ENCODE peak calls at places on chromosome X, in five cellular contexts. One of them, this sample, is unnamed.
A peak's percentile ranks its signal among the peaks of the same experiment; 100 is the strongest.

GRCh38 chrX:84487365-84488353 is 14.6 kb downstream of the HDX start:
- DNase-seq in glutamatergic neuron: no peak
- DNase-seq in AG20443: no peak
- DNase-seq in activated T-helper 9 cell treated with anti-CD3 and anti-CD28 coated beads, Interleukin-2, amount 50 U/mL, for 16 hours: no peak
- DNase-seq in nephron progenitor cell: no peak
- DNase-seq in this sample: no peak

GRCh38 chrX:119041175-119041574 is 31.6 kb upstream of the CT47C1 start:
- DNase-seq in glutamatergic neuron: no peak
- DNase-seq in AG20443: peak; percentile 69
- DNase-seq in activated T-helper 9 cell treated with anti-CD3 and anti-CD28 coated beads, Interleukin-2, amount 50 U/mL, for 16 hours: no peak
- DNase-seq in nephron progenitor cell: no peak
- DNase-seq in this sample: peak; percentile 87

GRCh38 chrX:79259073-79259689 is 108.0 kb downstream of the ITM2A start:
- DNase-seq in glutamatergic neuron: no peak
- DNase-seq in AG20443: no peak
- DNase-seq in activated T-helper 9 cell treated with anti-CD3 and anti-CD28 coated beads, Interleukin-2, amount 50 U/mL, for 16 hours: peak; percentile 13
- DNase-seq in nephron progenitor cell: no peak
- DNase-seq in this sample: no peak

GRCh38 chrX:68090266-68090665 is 343.0 kb downstream of the OPHN1 start:
- DNase-seq in glutamatergic neuron: no peak
- DNase-seq in AG20443: no peak
- DNase-seq in activated T-helper 9 cell treated with anti-CD3 and anti-CD28 coated beads, Interleukin-2, amount 50 U/mL, for 16 hours: no peak
- DNase-seq in nephron progenitor cell: no peak
- DNase-seq in this sample: no peak

GRCh38 chrX:66004928-66005831 is 34.7 kb downstream of the VSIG4 start:
- DNase-seq in glutamatergic neuron: no peak
- DNase-seq in AG20443: no peak
- DNase-seq in activated T-helper 9 cell treated with anti-CD3 and anti-CD28 coated beads, Interleukin-2, amount 50 U/mL, for 16 hours: no peak
- DNase-seq in nephron progenitor cell: no peak
- DNase-seq in this sample: no peak

GRCh38 chrX:107628662-107629532 is 587 bp downstream of the PRPS1 start:
- DNase-seq in glutamatergic neuron: peak; percentile 18
- DNase-seq in AG20443: peak; percentile 21
- DNase-seq in activated T-helper 9 cell treated with anti-CD3 and anti-CD28 coated beads, Interleukin-2, amount 50 U/mL, for 16 hours: peak; percentile 16
- DNase-seq in nephron progenitor cell: peak; percentile 15
- DNase-seq in this sample: no peak

GRCh38 chrX:2498781-2499302 is 1.9 kb downstream of the DHRSX start:
- DNase-seq in glutamatergic neuron: no peak
- DNase-seq in AG20443: no peak
- DNase-seq in activated T-helper 9 cell treated with anti-CD3 and anti-CD28 coated beads, Interleukin-2, amount 50 U/mL, for 16 hours: no peak
- DNase-seq in nephron progenitor cell: peak; percentile 35
- DNase-seq in this sample: no peak

GRCh38 chrX:128897611-128898010 is 625.7 kb downstream of the SMARCA1 start:
- DNase-seq in glutamatergic neuron: no peak
- DNase-seq in AG20443: no peak
- DNase-seq in activated T-helper 9 cell treated with anti-CD3 and anti-CD28 coated beads, Interleukin-2, amount 50 U/mL, for 16 hours: no peak
- DNase-seq in nephron progenitor cell: no peak
- DNase-seq in this sample: no peak

GRCh38 chrX:48470833-48471118 is 716 bp upstream of the SLC38A5 start:
- DNase-seq in glutamatergic neuron: no peak
- DNase-seq in AG20443: no peak
- DNase-seq in activated T-helper 9 cell treated with anti-CD3 and anti-CD28 coated beads, Interleukin-2, amount 50 U/mL, for 16 hours: no peak
- DNase-seq in nephron progenitor cell: no peak
- DNase-seq in this sample: no peak

GRCh38 chrX:24204331-24204730 is 54.8 kb downstream of the ZFX start:
- DNase-seq in glutamatergic neuron: no peak
- DNase-seq in AG20443: peak; percentile 15
- DNase-seq in activated T-helper 9 cell treated with anti-CD3 and anti-CD28 coated beads, Interleukin-2, amount 50 U/mL, for 16 hours: no peak
- DNase-seq in nephron progenitor cell: no peak
- DNase-seq in this sample: no peak

GRCh38 chrX:40109288-40110008 is 11.7 kb upstream of the BCOR start:
- DNase-seq in glutamatergic neuron: no peak
- DNase-seq in AG20443: peak; percentile 57
- DNase-seq in activated T-helper 9 cell treated with anti-CD3 and anti-CD28 coated beads, Interleukin-2, amount 50 U/mL, for 16 hours: no peak
- DNase-seq in nephron progenitor cell: peak; percentile 65
- DNase-seq in this sample: no peak

GRCh38 chrX:49664824-49665223 is 31.0 kb downstream of the PAGE1 start:
- DNase-seq in glutamatergic neuron: no peak
- DNase-seq in AG20443: no peak
- DNase-seq in activated T-helper 9 cell treated with anti-CD3 and anti-CD28 coated beads, Interleukin-2, amount 50 U/mL, for 16 hours: no peak
- DNase-seq in nephron progenitor cell: no peak
- DNase-seq in this sample: no peak

GRCh38 chrX:53969540-53969939 is 74.7 kb downstream of the PHF8 start:
- DNase-seq in glutamatergic neuron: no peak
- DNase-seq in AG20443: no peak
- DNase-seq in activated T-helper 9 cell treated with anti-CD3 and anti-CD28 coated beads, Interleukin-2, amount 50 U/mL, for 16 hours: no peak
- DNase-seq in nephron progenitor cell: no peak
- DNase-seq in this sample: no peak

GRCh38 chrX:39756086-39756883 is 341.5 kb downstream of the BCOR start:
- DNase-seq in glutamatergic neuron: no peak
- DNase-seq in AG20443: no peak
- DNase-seq in activated T-helper 9 cell treated with anti-CD3 and anti-CD28 coated beads, Interleukin-2, amount 50 U/mL, for 16 hours: no peak
- DNase-seq in nephron progenitor cell: no peak
- DNase-seq in this sample: no peak

GRCh38 chrX:55867254-55867653 is 149.7 kb downstream of the RRAGB start:
- DNase-seq in glutamatergic neuron: no peak
- DNase-seq in AG20443: no peak
- DNase-seq in activated T-helper 9 cell treated with anti-CD3 and anti-CD28 coated beads, Interleukin-2, amount 50 U/mL, for 16 hours: no peak
- DNase-seq in nephron progenitor cell: no peak
- DNase-seq in this sample: peak; percentile 1

GRCh38 chrX:107718156-107718621 is 57.4 kb downstream of the TSC22D3 start:
- DNase-seq in glutamatergic neuron: peak; percentile 74
- DNase-seq in AG20443: peak; percentile 66
- DNase-seq in activated T-helper 9 cell treated with anti-CD3 and anti-CD28 coated beads, Interleukin-2, amount 50 U/mL, for 16 hours: peak; percentile 56
- DNase-seq in nephron progenitor cell: peak; percentile 73
- DNase-seq in this sample: peak; percentile 59

GRCh38 chrX:70052895-70053615 is 3.3 kb upstream of the AWAT2 start:
- DNase-seq in glutamatergic neuron: no peak
- DNase-seq in AG20443: no peak
- DNase-seq in activated T-helper 9 cell treated with anti-CD3 and anti-CD28 coated beads, Interleukin-2, amount 50 U/mL, for 16 hours: no peak
- DNase-seq in nephron progenitor cell: no peak
- DNase-seq in this sample: no peak

GRCh38 chrX:6049132-6049531 is 179.5 kb downstream of the NLGN4X start:
- DNase-seq in glutamatergic neuron: no peak
- DNase-seq in AG20443: no peak
- DNase-seq in activated T-helper 9 cell treated with anti-CD3 and anti-CD28 coated beads, Interleukin-2, amount 50 U/mL, for 16 hours: no peak
- DNase-seq in nephron progenitor cell: no peak
- DNase-seq in this sample: no peak

GRCh38 chrX:13164611-13165010 is 120.2 kb upstream of the FAM9C start:
- DNase-seq in glutamatergic neuron: no peak
- DNase-seq in AG20443: no peak
- DNase-seq in activated T-helper 9 cell treated with anti-CD3 and anti-CD28 coated beads, Interleukin-2, amount 50 U/mL, for 16 hours: no peak
- DNase-seq in nephron progenitor cell: no peak
- DNase-seq in this sample: no peak

GRCh38 chrX:124634363-124634762 is 288.0 kb downstream of the SH2D1A start:
- DNase-seq in glutamatergic neuron: no peak
- DNase-seq in AG20443: no peak
- DNase-seq in activated T-helper 9 cell treated with anti-CD3 and anti-CD28 coated beads, Interleukin-2, amount 50 U/mL, for 16 hours: no peak
- DNase-seq in nephron progenitor cell: no peak
- DNase-seq in this sample: no peak

GRCh38 chrX:980572-981235 is 231.7 kb downstream of the CRLF2 start:
- DNase-seq in glutamatergic neuron: no peak
- DNase-seq in AG20443: no peak
- DNase-seq in activated T-helper 9 cell treated with anti-CD3 and anti-CD28 coated beads, Interleukin-2, amount 50 U/mL, for 16 hours: no peak
- DNase-seq in nephron progenitor cell: no peak
- DNase-seq in this sample: no peak

GRCh38 chrX:19791562-19791961 is 95.8 kb downstream of the SH3KBP1 start:
- DNase-seq in glutamatergic neuron: no peak
- DNase-seq in AG20443: peak; percentile 43
- DNase-seq in activated T-helper 9 cell treated with anti-CD3 and anti-CD28 coated beads, Interleukin-2, amount 50 U/mL, for 16 hours: no peak
- DNase-seq in nephron progenitor cell: no peak
- DNase-seq in this sample: peak; percentile 48

GRCh38 chrX:19964017-19964710 is 26.7 kb downstream of the BCLAF3 start:
- DNase-seq in glutamatergic neuron: no peak
- DNase-seq in AG20443: no peak
- DNase-seq in activated T-helper 9 cell treated with anti-CD3 and anti-CD28 coated beads, Interleukin-2, amount 50 U/mL, for 16 hours: peak; percentile 3
- DNase-seq in nephron progenitor cell: no peak
- DNase-seq in this sample: no peak

GRCh38 chrX:24860140-24860539 is 155.6 kb downstream of the ARX start:
- DNase-seq in glutamatergic neuron: no peak
- DNase-seq in AG20443: no peak
- DNase-seq in activated T-helper 9 cell treated with anti-CD3 and anti-CD28 coated beads, Interleukin-2, amount 50 U/mL, for 16 hours: no peak
- DNase-seq in nephron progenitor cell: no peak
- DNase-seq in this sample: no peak

GRCh38 chrX:115940348-115940747 is 230.2 kb upstream of the AGTR2 start:
- DNase-seq in glutamatergic neuron: no peak
- DNase-seq in AG20443: no peak
- DNase-seq in activated T-helper 9 cell treated with anti-CD3 and anti-CD28 coated beads, Interleukin-2, amount 50 U/mL, for 16 hours: no peak
- DNase-seq in nephron progenitor cell: no peak
- DNase-seq in this sample: no peak

GRCh38 chrX:34058005-34058404 is 74.1 kb downstream of the FAM47A start:
- DNase-seq in glutamatergic neuron: no peak
- DNase-seq in AG20443: no peak
- DNase-seq in activated T-helper 9 cell treated with anti-CD3 and anti-CD28 coated beads, Interleukin-2, amount 50 U/mL, for 16 hours: no peak
- DNase-seq in nephron progenitor cell: peak; percentile 5
- DNase-seq in this sample: no peak

GRCh38 chrX:110938977-110939732 is 143.5 kb upstream of the CHRDL1 start:
- DNase-seq in glutamatergic neuron: no peak
- DNase-seq in AG20443: no peak
- DNase-seq in activated T-helper 9 cell treated with anti-CD3 and anti-CD28 coated beads, Interleukin-2, amount 50 U/mL, for 16 hours: no peak
- DNase-seq in nephron progenitor cell: no peak
- DNase-seq in this sample: no peak

GRCh38 chrX:45801554-45801953 is 600.9 kb upstream of the DIPK2B start:
- DNase-seq in glutamatergic neuron: no peak
- DNase-seq in AG20443: no peak
- DNase-seq in activated T-helper 9 cell treated with anti-CD3 and anti-CD28 coated beads, Interleukin-2, amount 50 U/mL, for 16 hours: no peak
- DNase-seq in nephron progenitor cell: no peak
- DNase-seq in this sample: no peak

GRCh38 chrX:105876658-105877057 is 54.3 kb downstream of the NRK start:
- DNase-seq in glutamatergic neuron: no peak
- DNase-seq in AG20443: no peak
- DNase-seq in activated T-helper 9 cell treated with anti-CD3 and anti-CD28 coated beads, Interleukin-2, amount 50 U/mL, for 16 hours: no peak
- DNase-seq in nephron progenitor cell: no peak
- DNase-seq in this sample: no peak

GRCh38 chrX:37800762-37801161 is 20.9 kb downstream of the CYBB start:
- DNase-seq in glutamatergic neuron: no peak
- DNase-seq in AG20443: no peak
- DNase-seq in activated T-helper 9 cell treated with anti-CD3 and anti-CD28 coated beads, Interleukin-2, amount 50 U/mL, for 16 hours: no peak
- DNase-seq in nephron progenitor cell: no peak
- DNase-seq in this sample: no peak

GRCh38 chrX:102651242-102651967 is at the start of gene GPRASP1:
- DNase-seq in glutamatergic neuron: peak; percentile 67
- DNase-seq in AG20443: peak; percentile 34
- DNase-seq in activated T-helper 9 cell treated with anti-CD3 and anti-CD28 coated beads, Interleukin-2, amount 50 U/mL, for 16 hours: peak; percentile 34
- DNase-seq in nephron progenitor cell: peak; percentile 67
- DNase-seq in this sample: no peak

GRCh38 chrX:115949900-115950822 is 220.4 kb upstream of the AGTR2 start:
- DNase-seq in glutamatergic neuron: no peak
- DNase-seq in AG20443: no peak
- DNase-seq in activated T-helper 9 cell treated with anti-CD3 and anti-CD28 coated beads, Interleukin-2, amount 50 U/mL, for 16 hours: no peak
- DNase-seq in nephron progenitor cell: no peak
- DNase-seq in this sample: no peak

GRCh38 chrX:18873189-18873791 is 110.6 kb downstream of the PHKA2 start:
- DNase-seq in glutamatergic neuron: no peak
- DNase-seq in AG20443: peak; percentile 69
- DNase-seq in activated T-helper 9 cell treated with anti-CD3 and anti-CD28 coated beads, Interleukin-2, amount 50 U/mL, for 16 hours: no peak
- DNase-seq in nephron progenitor cell: no peak
- DNase-seq in this sample: peak; percentile 63

GRCh38 chrX:2572740-2573139 is 72.0 kb upstream of the DHRSX start:
- DNase-seq in glutamatergic neuron: no peak
- DNase-seq in AG20443: peak; percentile 79
- DNase-seq in activated T-helper 9 cell treated with anti-CD3 and anti-CD28 coated beads, Interleukin-2, amount 50 U/mL, for 16 hours: no peak
- DNase-seq in nephron progenitor cell: no peak
- DNase-seq in this sample: no peak

GRCh38 chrX:17359500-17359899 is 15.5 kb upstream of the NHS start:
- DNase-seq in glutamatergic neuron: no peak
- DNase-seq in AG20443: peak; percentile 23
- DNase-seq in activated T-helper 9 cell treated with anti-CD3 and anti-CD28 coated beads, Interleukin-2, amount 50 U/mL, for 16 hours: no peak
- DNase-seq in nephron progenitor cell: no peak
- DNase-seq in this sample: no peak

GRCh38 chrX:63746715-63747114 is 38.3 kb downstream of the ARHGEF9 start:
- DNase-seq in glutamatergic neuron: no peak
- DNase-seq in AG20443: no peak
- DNase-seq in activated T-helper 9 cell treated with anti-CD3 and anti-CD28 coated beads, Interleukin-2, amount 50 U/mL, for 16 hours: no peak
- DNase-seq in nephron progenitor cell: no peak
- DNase-seq in this sample: no peak

GRCh38 chrX:56219702-56220101 is 12.5 kb upstream of the KLF8 start:
- DNase-seq in glutamatergic neuron: no peak
- DNase-seq in AG20443: peak; percentile 6
- DNase-seq in activated T-helper 9 cell treated with anti-CD3 and anti-CD28 coated beads, Interleukin-2, amount 50 U/mL, for 16 hours: no peak
- DNase-seq in nephron progenitor cell: no peak
- DNase-seq in this sample: no peak

GRCh38 chrX:150897371-150898319 is 823 bp downstream of the CD99L2 start:
- DNase-seq in glutamatergic neuron: peak; percentile 43
- DNase-seq in AG20443: no peak
- DNase-seq in activated T-helper 9 cell treated with anti-CD3 and anti-CD28 coated beads, Interleukin-2, amount 50 U/mL, for 16 hours: peak; percentile 23
- DNase-seq in nephron progenitor cell: peak; percentile 23
- DNase-seq in this sample: no peak